ENCODE peak calls at places on chromosomes 4 and X, in four cellular contexts. Y is Right ventricle myocardium inferior, V is T-helper 17 cell, H is T follicular helper cell. L is an unnamed sample.

GRCh38 chr4:87032884-87033533 is 98.2 kb downstream of the AFF1 start:
- DNase-seq in Y (no peak), V (no peak), H (no peak), L (no peak)

GRCh38 chr4:113147498-113148231 is 98.2 kb downstream of the ANK2 start:
- DNase-seq in Y (no peak), V (no peak), H (no peak), L (no peak)

GRCh38 chrX:154002215-154002719 is 17.4 kb downstream of the IRAK1 start:
- DNase-seq in Y (no peak), V (no peak), H (no peak), L (no peak)

GRCh38 chr4:99438578-99438875 is 3.4 kb upstream of the ADH7 start:
- DNase-seq in Y (no peak), V (no peak), H (no peak), L (no peak)

GRCh38 chr4:15020502-15021286 is 18.4 kb downstream of the CPEB2 start:
- DNase-seq in Y (no peak), V (no peak), H (no peak), L (no peak)

GRCh38 chr4:143246977-143247376 is 62.3 kb downstream of the USP38 start:
- DNase-seq in Y (no peak), V (no peak), H (no peak), L (no peak)

GRCh38 chr4:186920486-186920885 is 196.8 kb upstream of the FAT1 start:
- DNase-seq in Y (no peak), V (no peak), H (no peak), L (no peak)

GRCh38 chr4:80240976-80241375 is 25.5 kb upstream of the FGF5 start:
- DNase-seq in Y (no peak), V (no peak), H (no peak), L (no peak)

GRCh38 chr4:67928547-67928946 is 34.7 kb downstream of the TMPRSS11A start:
- DNase-seq in Y (no peak), V (no peak), H (no peak), L (no peak)

GRCh38 chr4:4541040-4541631 is 712 bp downstream of the STX18 start:
- DNase-seq in Y (no peak), V (no peak), H (no peak), L (no peak)

GRCh38 chr4:76802546-76803021 is 95.4 kb downstream of the SOWAHB start:
- DNase-seq in Y (no peak), V (no peak), H (no peak), L (no peak)

GRCh38 chr4:76690091-76690905 is 207.6 kb downstream of the SOWAHB start:
- DNase-seq in Y (no peak), V (no peak), H (no peak), L (no peak)

GRCh38 chrX:44580466-44580865 is 37.8 kb upstream of the FUNDC1 start:
- DNase-seq in Y (no peak), V (no peak), H (no peak), L (no peak)

GRCh38 chr4:61762722-61763627 is 562.8 kb downstream of the ADGRL3 start:
- DNase-seq in Y (no peak), V (no peak), H (no peak), L (no peak)

GRCh38 chrX:4851534-4851933 is 1138.1 kb upstream of the PRKX start:
- DNase-seq in Y (no peak), V (no peak), H (no peak), L (no peak)

GRCh38 chrX:23854945-23855344 is 52.8 kb downstream of the APOO start:
- DNase-seq in Y (peak), V (no peak), H (no peak), L (no peak)

GRCh38 chr4:113682730-113683129 is 78.8 kb downstream of the CAMK2D start:
- DNase-seq in Y (no peak), V (no peak), H (no peak), L (no peak)

GRCh38 chr4:132276185-132276584 is 872.9 kb upstream of the PCDH10 start:
- DNase-seq in Y (no peak), V (no peak), H (no peak), L (no peak)

GRCh38 chr4:104475652-104476051 is 19.0 kb downstream of the CXXC4 start:
- DNase-seq in Y (no peak), V (no peak), H (no peak), L (peak)

GRCh38 chr4:55143858-55144257 is 18.5 kb upstream of the KDR start:
- DNase-seq in Y (no peak), V (no peak), H (no peak), L (no peak)

GRCh38 chrX:147403075-147403474 is 508.6 kb upstream of the FMR1 start:
- DNase-seq in Y (no peak), V (no peak), H (no peak), L (no peak)

GRCh38 chr4:145937990-145938611 is 522 bp downstream of the ZNF827 start:
- DNase-seq in Y (no peak), V (no peak), H (peak), L (no peak)

GRCh38 chr4:121706595-121707021 is 9.8 kb upstream of the ANXA5 start:
- DNase-seq in Y (no peak), V (no peak), H (no peak), L (no peak)

GRCh38 chr4:37068580-37068979 is 176.0 kb upstream of the NWD2 start:
- DNase-seq in Y (no peak), V (no peak), H (no peak), L (no peak)

GRCh38 chrX:131792789-131793462 is 230.2 kb upstream of the STK26 start:
- DNase-seq in Y (no peak), V (no peak), H (peak), L (peak)

L was measured in right cardiac atrium.